ENCODE peak calls at places on chromosomes 4 and X, in five cellular contexts. X is GM23338, O is MM.1S, Q is GM23248, F is hepatocyte. V is an unnamed sample. For H3K9me2, the result is how much of the 10 kb centered on the place peaks cover.

GRCh38 chr4:1793496-1793840 is 375 bp downstream of the FGFR3 start:
- DNase-seq in Q (peak), X (peak), O (peak), F (peak), V (no peak)

GRCh38 chr4:38842998-38843397 is 13.6 kb downstream of the TLR6 start:
- DNase-seq in X (no peak), F (no peak), O (no peak), Q (no peak), V (no peak)

GRCh38 chr4:188934320-188934975 is 795.2 kb downstream of the TRIML1 start:
- DNase-seq in X (no peak), O (no peak), F (no peak), Q (peak), V (no peak)

GRCh38 chr4:152943673-152944072 is 7.5 kb downstream of the FHDC1 start:
- DNase-seq in X (no peak), F (peak), O (no peak), Q (peak), V (no peak)

GRCh38 chr4:141047228-141047884 is 85.9 kb downstream of the RNF150 start:
- DNase-seq in O (no peak), X (no peak), F (no peak), Q (peak), V (no peak)

GRCh38 chrX:39163585-39163984 is 362.3 kb downstream of the MID1IP1 start:
- DNase-seq in F (no peak), Q (no peak), X (no peak), O (no peak), V (no peak)

GRCh38 chr4:48129307-48130014 is 4.6 kb downstream of the TXK start:
- DNase-seq in Q (no peak), O (no peak), F (peak), X (peak), V (no peak)

GRCh38 chr4:72933029-72933428 is 136.5 kb downstream of the COX18 start:
- DNase-seq in F (no peak), Q (no peak), X (no peak), O (no peak), V (no peak)

GRCh38 chrX:13646154-13646549 is 6.8 kb upstream of the TCEANC start:
- DNase-seq in Q (peak), O (peak), X (peak), F (peak), V (peak)

GRCh38 chr4:40832175-40832574 is 82.4 kb downstream of the NSUN7 start:
- DNase-seq in O (no peak), Q (no peak), X (no peak), F (no peak), V (no peak)

GRCh38 chrX:19204623-19205022 is 82.4 kb upstream of the ADGRG2 start:
- DNase-seq in Q (peak), O (no peak), X (no peak), F (no peak), V (no peak)

GRCh38 chrX:153794897-153795816 is 689 bp downstream of the SSR4 start:
- DNase-seq in O (no peak), F (no peak), X (no peak), Q (peak), V (peak)

GRCh38 chrX:49278081-49278480 is 8.5 kb downstream of the PPP1R3F start:
- DNase-seq in Q (no peak), F (no peak), O (no peak), X (no peak), V (no peak)

GRCh38 chrX:18353931-18354368 is 538 bp downstream of the SCML2 start:
- DNase-seq in F (peak), Q (peak), O (peak), X (peak), V (peak)

GRCh38 chrX:112819013-112819635 is 21.5 kb downstream of the AMOT start:
- DNase-seq in F (peak), O (no peak), X (no peak), Q (peak), V (no peak)

GRCh38 chr4:120327276-120327675 is 260.6 kb upstream of the MAD2L1 start:
- DNase-seq in X (peak), F (no peak), O (no peak), Q (no peak), V (no peak)

GRCh38 chrX:66018585-66019309 is 21.1 kb downstream of the VSIG4 start:
- DNase-seq in F (no peak), Q (no peak), X (no peak), O (no peak), V (no peak)

GRCh38 chr4:7581477-7581876 is 146.7 kb upstream of the PSAPL1 start:
- DNase-seq in O (peak), Q (peak), X (peak), F (peak), V (peak)

GRCh38 chr4:145814246-145814645 is 124.4 kb downstream of the ZNF827 start:
- DNase-seq in F (no peak), Q (peak), O (no peak), X (no peak), V (no peak)

GRCh38 chr4:6984611-6985115 is 58.5 kb upstream of the TADA2B start:
- DNase-seq in X (no peak), O (no peak), F (no peak), Q (no peak), V (no peak)

GRCh38 chr4:149050840-149051239 is 608.6 kb upstream of the NR3C2 start:
- DNase-seq in X (peak), F (no peak), O (no peak), Q (no peak), V (no peak)

GRCh38 chr4:31291238-31291637 is 571.1 kb downstream of the PCDH7 start:
- DNase-seq in F (no peak), Q (no peak), X (peak), O (peak), V (peak)

GRCh38 chr4:89021062-89021461 is 35.9 kb downstream of the FAM13A start:
- DNase-seq in Q (no peak), F (no peak), X (no peak), O (no peak), V (no peak)

GRCh38 chr4:150569384-150569987 is 12.5 kb upstream of the MAB21L2 start:
- DNase-seq in X (no peak), O (no peak), F (no peak), Q (peak), V (no peak)

GRCh38 chr4:175447006-175447405 is 365.1 kb downstream of the GPM6A start:
- DNase-seq in O (no peak), F (no peak), Q (no peak), X (no peak), V (no peak)

GRCh38 chrX:106177106-106177981 is 9.2 kb downstream of the PWWP3B start:
- DNase-seq in O (no peak), Q (no peak), X (peak), F (peak), V (no peak)

GRCh38 chrX:103538728-103539127 is 19.4 kb upstream of the RAB40A start:
- DNase-seq in O (no peak), Q (no peak), F (peak), X (no peak), V (no peak)

GRCh38 chr4:53635697-53636483 is 44.6 kb upstream of the LNX1 start:
- DNase-seq in Q (no peak), X (no peak), F (no peak), O (no peak), V (no peak)

GRCh38 chr4:136650541-136651277 is 881.6 kb downstream of the PCDH18 start:
- DNase-seq in Q (no peak), X (no peak), F (peak), O (no peak), V (no peak)

GRCh38 chrX:117838581-117839331 is 277.9 kb downstream of the KLHL13 start:
- DNase-seq in X (no peak), F (no peak), Q (no peak), O (no peak), V (no peak)

GRCh38 chr4:108834167-108834566 is 71.3 kb upstream of the ETNPPL start:
- DNase-seq in X (no peak), Q (peak), O (no peak), F (no peak), V (no peak)

GRCh38 chr4:88791274-88791673 is 93.6 kb upstream of the NAP1L5 start:
- DNase-seq in F (no peak), O (peak), X (peak), Q (peak), V (peak)

GRCh38 chr4:56128231-56128630 is 179.5 kb downstream of the CEP135 start:
- DNase-seq in O (no peak), Q (peak), X (no peak), F (no peak), V (no peak)

GRCh38 chr4:110629214-110629754 is 6.4 kb upstream of the PITX2 start:
- DNase-seq in Q (no peak), X (peak), O (no peak), F (no peak), V (no peak)

GRCh38 chr4:101127176-101127790 is 220.0 kb downstream of the PPP3CA start:
- DNase-seq in Q (no peak), O (no peak), F (no peak), X (no peak), V (peak)

GRCh38 chr4:62077406-62077805 is 877.3 kb downstream of the ADGRL3 start:
- DNase-seq in F (no peak), X (peak), O (no peak), Q (no peak), V (no peak)

GRCh38 chrX:68440940-68441339 is 7.6 kb upstream of the OPHN1 start:
- DNase-seq in F (peak), O (no peak), X (no peak), Q (peak), V (no peak)
- TF ChIP-seq EZH2phosphoT487 in F (no peak), O (no peak), X (no peak), Q (no peak), V (no peak)

GRCh38 chr4:51965862-51966261 is 54.3 kb downstream of the LRRC66 start:
- DNase-seq in O (no peak), X (no peak), F (no peak), Q (no peak), V (no peak)
- H3K9me2 ChIP-seq in O (under half), X (under half), F (under half), Q (under half), V (under half)

GRCh38 chr4:84968936-84969335 is 2.4 kb upstream of the WDFY3 start:
- DNase-seq in X (no peak), F (no peak), Q (no peak), O (no peak), V (no peak)

GRCh38 chr4:84966382-84967291 is at the start of gene WDFY3:
- DNase-seq in F (peak), X (peak), O (peak), Q (peak), V (no peak)

GRCh38 chr4:84964995-84965557 is 1.4 kb downstream of the WDFY3 start:
- DNase-seq in O (no peak), Q (peak), F (no peak), X (no peak), V (no peak)

GRCh38 chr4:84967292-84967651 is 782 bp upstream of the WDFY3 start:
- DNase-seq in F (no peak), X (no peak), Q (peak), O (no peak), V (no peak)

DNA sequence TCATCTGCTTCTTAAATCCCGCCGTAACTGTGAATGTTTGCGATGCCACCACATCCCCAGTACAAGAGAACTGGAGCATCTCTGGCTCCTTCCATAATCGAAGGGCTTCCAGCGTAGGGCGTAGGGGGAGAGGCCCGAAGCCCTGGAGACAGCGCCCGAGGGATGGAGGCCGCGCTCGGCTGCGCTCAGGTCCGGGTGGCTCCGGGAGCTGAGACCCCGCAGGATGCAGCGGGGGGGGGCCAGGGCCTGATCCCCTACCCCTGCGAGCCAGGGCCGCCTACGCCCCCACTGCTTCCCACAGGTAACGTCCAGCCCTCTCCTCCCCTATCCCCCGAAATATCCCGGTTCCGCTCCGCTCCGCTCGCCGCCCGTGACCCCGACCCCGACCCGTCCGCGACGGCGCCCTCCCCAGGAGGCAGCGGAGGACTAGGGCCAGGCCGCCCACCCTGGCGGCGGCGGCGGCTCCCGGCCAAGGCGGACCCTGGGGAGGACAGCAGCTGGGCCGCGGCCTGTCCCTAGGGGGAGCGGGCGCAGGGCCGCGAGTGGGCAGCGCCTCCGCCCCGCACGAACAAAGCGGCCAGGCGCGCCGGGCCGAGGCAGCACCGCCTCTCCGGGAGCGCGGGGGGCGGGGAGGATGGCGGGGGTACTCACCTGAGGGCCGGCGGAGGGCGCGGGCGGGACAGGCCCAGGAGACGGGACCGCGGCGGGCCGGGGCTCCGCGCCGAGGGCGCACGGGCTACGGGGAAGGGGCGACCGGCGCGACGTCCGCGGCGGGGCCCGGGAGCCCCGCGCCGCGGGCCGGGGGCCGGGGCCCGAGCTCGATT is 720 bp downstream of the WDFY3 start:
- DNase-seq in O (no peak), F (peak), Q (peak), X (peak), V (no peak)
- TF ChIP-seq EZH2phosphoT487 in O (no peak), F (no peak), Q (no peak), X (no peak), V (no peak)

DNA sequence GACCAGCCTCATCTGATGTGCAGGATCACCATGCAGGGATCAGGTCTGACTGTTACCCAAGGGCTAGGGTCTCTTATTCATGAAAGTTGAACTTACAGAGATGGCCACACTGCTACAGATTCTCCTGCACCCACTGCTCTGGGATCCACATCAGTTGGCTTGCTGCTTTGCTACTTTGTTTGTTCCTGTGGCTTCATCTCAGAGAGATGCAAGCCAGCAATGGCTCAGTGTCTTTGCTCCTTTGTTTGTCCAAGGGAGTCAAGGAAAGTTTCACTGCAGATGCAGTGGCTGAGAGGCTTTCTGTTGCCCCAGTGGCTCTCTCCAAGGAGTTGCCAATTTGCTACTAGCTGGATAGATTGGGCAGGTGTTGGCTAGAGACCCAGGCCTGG is 70.3 kb upstream of the UGT2B7 start:
- DNase-seq in O (no peak), Q (no peak), X (no peak), F (no peak), V (no peak)
- H3K9me2 ChIP-seq in O (under half), Q (under half), X (under half), F (under half), V (under half)